ENCODE peak calls at places on chromosome 19, in nine cellular contexts. A, D, V, S, L, R, J, E and K are unnamed samples.

GRCh38 chr19:12611361-12611699 is 610 bp downstream of the ZNF791 start:
- DNase-seq in L (no peak), R (peak), J (peak), S (peak), E (peak), V (no peak), A (peak), D (peak), K (peak)

GRCh38 chr19:17281391-17282304 is at the start of gene ANKLE1:
- DNase-seq in E (peak), D (no peak), S (no peak), R (no peak), V (no peak), J (peak), A (no peak), L (peak), K (peak)

GRCh38 chr19:27775395-27775794 is 1437.6 kb downstream of the UQCRFS1 start:
- DNase-seq in V (no peak), D (no peak), A (no peak), R (no peak), L (no peak), S (no peak), J (no peak), E (no peak), K (no peak)

GRCh38 chr19:17671906-17672305 is 16.2 kb downstream of the UNC13A start:
- DNase-seq in R (no peak), D (no peak), V (peak), S (no peak), E (peak), J (no peak), L (no peak), A (no peak), K (no peak)

GRCh38 chr19:11931051-11931450 is 6.1 kb downstream of the ZNF700 start:
- DNase-seq in S (no peak), A (no peak), J (peak), V (no peak), E (no peak), L (no peak), D (no peak), R (peak), K (no peak)

GRCh38 chr19:39940221-39940833 is 5.9 kb upstream of the FCGBP start:
- DNase-seq in L (no peak), D (no peak), J (no peak), E (no peak), R (no peak), S (no peak), V (no peak), A (no peak), K (no peak)

GRCh38 chr19:17450264-17451075 is 2.0 kb upstream of the TMEM221 start:
- DNase-seq in R (no peak), L (no peak), J (no peak), S (no peak), E (no peak), D (no peak), A (no peak), V (no peak), K (no peak)

GRCh38 chr19:51064534-51065220 is at the start of gene KLK13:
- DNase-seq in D (no peak), R (no peak), L (no peak), J (no peak), V (no peak), E (peak), S (no peak), A (no peak), K (no peak)

GRCh38 chr19:51181377-51181912 is 39.3 kb downstream of the SIGLEC7 start:
- DNase-seq in L (no peak), S (no peak), V (no peak), J (no peak), D (no peak), R (no peak), E (no peak), A (no peak), K (no peak)

GRCh38 chr19:292951-293350 is 1.7 kb upstream of the PLPP2 start:
- DNase-seq in R (no peak), L (no peak), A (no peak), J (no peak), V (peak), E (no peak), D (no peak), S (no peak), K (no peak)

GRCh38 chr19:55437410-55437809 is 5.7 kb downstream of the SHISA7 start:
- DNase-seq in V (peak), R (no peak), J (no peak), D (no peak), S (peak), A (no peak), L (no peak), E (peak), K (peak)

GRCh38 chr19:33414667-33415605 is 41.4 kb downstream of the CEBPG start:
- DNase-seq in S (no peak), E (no peak), R (no peak), A (no peak), J (no peak), V (no peak), D (no peak), L (no peak), K (no peak)

GRCh38 chr19:17751103-17751911 is at the start of gene FCHO1:
- DNase-seq in V (peak), S (no peak), L (peak), J (peak), E (no peak), R (peak), D (no peak), A (peak), K (peak)

GRCh38 chr19:11921852-11922495 is 2.9 kb upstream of the ZNF700 start:
- DNase-seq in A (no peak), V (no peak), J (no peak), E (no peak), R (no peak), L (no peak), D (no peak), S (no peak), K (no peak)

GRCh38 chr19:6126335-6126974 is 9.0 kb upstream of the ACSBG2 start:
- DNase-seq in J (no peak), R (no peak), D (peak), V (peak), L (no peak), A (no peak), S (no peak), E (peak), K (no peak)

GRCh38 chr19:16655727-16656126 is 4.2 kb downstream of the SMIM7 start:
- DNase-seq in V (no peak), A (no peak), J (no peak), L (no peak), R (no peak), D (no peak), S (no peak), E (no peak), K (no peak)

GRCh38 chr19:10227215-10227971 is 3.7 kb downstream of the S1PR2 start:
- DNase-seq in S (no peak), V (no peak), R (peak), J (no peak), D (no peak), A (no peak), L (no peak), E (peak), K (peak)

GRCh38 chr19:31821346-31821745 is 472.1 kb upstream of the TSHZ3 start:
- DNase-seq in L (no peak), E (no peak), D (no peak), S (no peak), V (no peak), A (no peak), J (no peak), R (no peak), K (no peak)

GRCh38 chr19:19366691-19367396 is 38.6 kb upstream of the GATAD2A start:
- DNase-seq in S (peak), V (peak), J (peak), D (peak), A (no peak), L (peak), R (peak), E (peak), K (peak)

GRCh38 chr19:18322318-18322758 is 538 bp downstream of the LSM4 start:
- DNase-seq in S (no peak), J (peak), R (no peak), L (peak), E (peak), D (no peak), A (no peak), V (peak), K (no peak)

GRCh38 chr19:47644743-47645499 is 36.0 kb downstream of the BICRA start:
- DNase-seq in A (no peak), E (no peak), J (no peak), D (no peak), S (no peak), R (no peak), L (no peak), V (no peak), K (peak)
- H3K27ac ChIP-seq in A (no peak), E (peak), J (peak), D (no peak), S (peak), R (no peak), L (no peak), V (no peak), K (peak)

GRCh38 chr19:37172368-37173366 is at the start of gene ZNF585A:
- DNase-seq in L (peak), A (peak), V (peak), J (peak), D (peak), S (peak), R (peak), E (peak), K (peak)
- TF ChIP-seq CTCF in L (no peak), A (no peak), V (no peak), J (peak), D (peak), S (no peak), R (peak), E (no peak), K (peak)

GRCh38 chr19:35031072-35031881 is 1.0 kb downstream of the SCN1B start:
- DNase-seq in A (no peak), R (no peak), J (no peak), S (no peak), D (no peak), E (peak), V (no peak), L (no peak), K (peak)

GRCh38 chr19:35030257-35031071 is at the start of gene SCN1B:
- DNase-seq in L (peak), J (no peak), R (no peak), V (no peak), A (no peak), D (no peak), S (no peak), E (peak), K (peak)

GRCh38 chr19:35027851-35028599 is 2.2 kb upstream of the SCN1B start:
- DNase-seq in E (peak), R (no peak), V (no peak), D (no peak), S (no peak), L (no peak), J (no peak), A (no peak), K (peak)

GRCh38 chr19:35032356-35032865 is 2.1 kb downstream of the SCN1B start:
- DNase-seq in L (no peak), J (no peak), D (no peak), S (no peak), V (no peak), E (no peak), A (no peak), R (no peak), K (no peak)

DNA sequence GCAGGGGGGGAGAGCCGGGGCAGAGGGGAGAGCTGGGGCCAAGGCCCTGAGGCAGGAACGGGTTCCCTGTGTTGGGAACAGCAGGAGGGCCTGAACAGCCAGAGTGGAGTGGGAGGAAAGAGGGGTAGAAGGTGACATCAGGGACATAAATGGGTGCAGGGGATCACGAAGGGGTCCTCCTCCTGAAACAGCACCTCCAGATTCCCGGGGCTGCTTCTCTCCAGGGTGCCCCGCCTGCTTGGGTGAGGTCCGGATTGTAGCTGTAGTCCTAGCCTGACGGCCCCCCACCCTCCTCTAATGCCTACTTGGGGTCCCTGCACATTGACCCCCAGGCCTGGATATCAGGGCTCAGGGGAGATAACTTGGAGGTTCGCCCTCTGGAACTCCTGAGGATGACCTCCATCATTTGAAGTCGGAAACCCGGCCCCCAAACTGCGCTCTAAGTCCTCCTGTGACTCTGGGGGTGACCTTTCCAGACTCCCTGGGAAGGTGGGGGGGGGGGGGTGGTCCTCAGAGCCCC is 473 bp upstream of the SCN1B start:
- DNase-seq in L (no peak), E (peak), J (no peak), D (no peak), A (no peak), V (no peak), R (no peak), S (no peak), K (no peak)
- H3K4me3 ChIP-seq in L (peak), E (peak), J (peak), D (peak), A (peak), V (no peak), R (peak), S (peak), K (peak)

GRCh38 chr19:49560358-49560900 is 19.9 kb downstream of the NOSIP start:
- DNase-seq in D (no peak), R (peak), E (no peak), J (peak), A (no peak), V (no peak), S (no peak), L (peak), K (peak)

GRCh38 chr19:49567722-49568454 is 12.5 kb downstream of the NOSIP start:
- DNase-seq in E (no peak), A (no peak), J (peak), L (peak), V (no peak), R (no peak), D (no peak), S (no peak), K (no peak)

GRCh38 chr19:49566302-49566701 is 14.1 kb downstream of the NOSIP start:
- DNase-seq in L (no peak), R (no peak), D (no peak), E (no peak), S (no peak), J (no peak), A (no peak), V (no peak), K (no peak)

GRCh38 chr19:49564616-49565045 is 15.7 kb downstream of the NOSIP start:
- DNase-seq in E (no peak), V (no peak), A (no peak), L (no peak), S (no peak), D (no peak), J (no peak), R (no peak), K (no peak)

GRCh38 chr19:49565261-49565660 is 15.1 kb downstream of the NOSIP start:
- DNase-seq in J (no peak), D (no peak), A (no peak), S (no peak), V (no peak), R (peak), E (no peak), L (no peak), K (no peak)
- H3K27ac ChIP-seq in J (peak), D (no peak), A (no peak), S (no peak), V (no peak), R (peak), E (no peak), L (peak), K (peak)

GRCh38 chr19:41405776-41406175 is 8.2 kb downstream of the BCKDHA start:
- DNase-seq in J (no peak), A (no peak), R (no peak), E (no peak), L (no peak), V (no peak), D (no peak), S (no peak), K (no peak)

GRCh38 chr19:41410655-41411054 is 13.0 kb downstream of the BCKDHA start:
- DNase-seq in R (no peak), S (no peak), A (no peak), D (no peak), J (no peak), E (no peak), V (no peak), L (no peak), K (no peak)

GRCh38 chr19:41407271-41407670 is 9.7 kb downstream of the BCKDHA start:
- DNase-seq in V (no peak), R (no peak), J (no peak), L (no peak), S (no peak), A (no peak), E (peak), D (no peak), K (no peak)

GRCh38 chr19:41409288-41409687 is 11.7 kb downstream of the BCKDHA start:
- DNase-seq in E (no peak), J (no peak), S (peak), V (peak), A (no peak), R (no peak), L (no peak), D (no peak), K (no peak)

DNA sequence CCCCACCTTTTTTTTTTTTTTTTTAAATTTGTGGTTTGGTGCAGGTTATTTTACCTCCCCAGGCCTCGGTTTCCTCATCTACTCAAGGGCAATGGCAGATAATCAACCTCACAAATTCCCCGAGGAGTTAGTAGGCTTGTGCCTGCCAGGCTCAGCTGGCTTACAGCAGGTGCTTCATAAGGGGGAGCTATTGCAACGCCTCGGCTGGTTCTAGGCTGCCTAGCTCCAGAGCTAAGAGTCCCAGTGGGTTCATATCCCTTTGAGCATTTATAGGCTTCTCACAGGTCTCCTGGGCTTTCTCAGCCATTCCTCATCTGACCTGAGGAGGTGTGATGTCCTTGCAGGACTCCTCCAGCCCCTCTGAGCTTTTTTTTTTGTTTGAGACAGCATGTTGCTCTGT is 10.6 kb downstream of the BCKDHA start:
- DNase-seq in S (no peak), E (peak), J (no peak), D (no peak), L (no peak), A (no peak), V (no peak), R (no peak), K (no peak)
- TF ChIP-seq CTCF in S (no peak), E (peak), J (no peak), D (no peak), L (no peak), A (no peak), V (no peak), R (no peak), K (no peak)

GRCh38 chr19:5059191-5059579 is 90.3 kb downstream of the KDM4B start:
- DNase-seq in J (no peak), D (no peak), V (no peak), R (no peak), L (no peak), A (no peak), S (no peak), E (no peak), K (peak)
- H3K4me3 ChIP-seq in J (no peak), D (no peak), V (no peak), R (no peak), L (no peak), A (peak), S (no peak), E (no peak), K (no peak)

DNA sequence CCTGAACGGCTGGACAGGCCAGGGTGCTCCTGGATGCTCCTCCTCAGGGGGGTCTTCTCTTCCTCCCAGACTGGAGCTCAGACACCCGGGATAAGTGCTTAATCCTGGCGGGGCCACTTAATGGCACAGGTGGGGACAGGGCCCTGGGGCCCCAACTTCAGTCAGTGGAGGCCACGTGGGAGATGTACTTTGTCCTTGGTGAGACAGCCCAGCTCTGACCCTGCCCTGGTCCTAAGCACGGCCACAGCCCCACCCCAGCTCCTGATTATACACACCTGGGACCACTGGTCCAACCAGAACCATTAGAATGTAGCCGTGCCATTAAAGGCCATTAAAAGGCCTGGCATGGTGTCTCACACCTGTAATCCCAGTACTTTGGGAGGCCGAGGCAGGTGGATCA is 7.8 kb downstream of the PPP1R14A start:
- DNase-seq in J (no peak), L (no peak), S (no peak), D (no peak), V (no peak), E (no peak), A (no peak), R (no peak), K (no peak)
- H3K27ac ChIP-seq in J (peak), L (no peak), S (peak), D (no peak), V (no peak), E (no peak), A (peak), R (peak), K (peak)

DNA sequence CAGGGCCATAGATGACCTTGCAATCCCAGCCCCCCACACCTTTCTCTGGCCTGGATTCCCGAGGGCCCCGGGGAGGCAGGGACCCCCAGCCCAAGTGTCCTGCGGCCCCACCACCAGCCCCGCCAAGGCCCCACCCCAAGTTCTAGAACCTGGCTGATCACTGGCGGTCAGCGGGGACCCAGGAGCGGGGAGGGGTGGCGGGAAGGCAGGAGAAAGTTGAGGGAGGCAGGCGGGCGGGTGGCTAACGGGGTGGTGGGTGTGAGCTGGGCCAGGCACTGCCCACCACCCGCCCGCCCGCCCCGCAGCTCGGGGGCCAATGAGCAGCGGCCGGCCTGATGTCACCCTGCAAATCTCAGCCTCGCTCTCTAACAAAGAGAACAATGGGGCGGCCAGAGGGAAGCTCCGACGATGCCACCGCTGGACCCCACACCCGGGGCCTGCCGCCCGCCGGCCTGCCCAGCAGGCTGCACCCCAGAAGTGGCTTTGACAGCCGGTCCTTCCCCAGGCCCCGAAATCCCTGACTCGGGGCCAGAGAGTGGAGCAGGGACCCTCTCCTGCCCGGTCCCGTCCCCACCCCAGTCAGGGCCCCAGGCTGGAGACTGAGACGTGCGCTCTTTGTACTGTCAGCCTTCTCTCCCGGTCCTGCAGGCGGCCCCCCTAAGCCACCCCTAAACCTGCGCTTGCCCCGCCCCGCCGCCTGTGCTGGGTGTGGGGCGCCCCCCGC is 1.6 kb downstream of the MEX3D start:
- DNase-seq in R (peak), S (peak), V (no peak), J (no peak), E (peak), L (no peak), D (peak), A (no peak), K (peak)
- TF ChIP-seq CTCF in R (no peak), S (no peak), V (no peak), J (no peak), E (no peak), L (no peak), D (no peak), A (no peak), K (no peak)